ENCODE peak calls at places on chromosomes 4 and X, in four cellular contexts. One of them, this sample, is unnamed.

GRCh38 chr4:17961249-17961648 is 60.3 kb downstream of the LCORL start:
- DNase-seq in neuronal stem cell: no peak
- DNase-seq in IMR-90: no peak
- DNase-seq in H9: no peak
- DNase-seq in this sample: no peak

GRCh38 chr4:150126201-150126879 is 48.1 kb downstream of the DCLK2 start:
- DNase-seq in neuronal stem cell: no peak
- DNase-seq in IMR-90: peak; percentile 68
- DNase-seq in H9: no peak
- DNase-seq in this sample: no peak

GRCh38 chr4:12409507-12410190 is 981.0 kb upstream of the HS3ST1 start:
- DNase-seq in neuronal stem cell: no peak
- DNase-seq in IMR-90: no peak
- DNase-seq in H9: no peak
- DNase-seq in this sample: no peak

GRCh38 chr4:177308125-177308524 is 1.5 kb upstream of the NEIL3 start:
- DNase-seq in neuronal stem cell: no peak
- DNase-seq in IMR-90: peak; percentile 85
- DNase-seq in H9: no peak
- DNase-seq in this sample: no peak

GRCh38 chrX:97597954-97598353 is 714.2 kb downstream of the RPA4 start:
- DNase-seq in neuronal stem cell: no peak
- DNase-seq in IMR-90: no peak
- DNase-seq in H9: peak; percentile 38
- DNase-seq in this sample: peak; percentile 78

GRCh38 chr4:127609484-127609883 is 23.3 kb upstream of the INTU start:
- DNase-seq in neuronal stem cell: no peak
- DNase-seq in IMR-90: no peak
- DNase-seq in H9: no peak
- DNase-seq in this sample: no peak

GRCh38 chrX:15816453-15816838 is 26.2 kb downstream of the ZRSR2 start:
- DNase-seq in neuronal stem cell: no peak
- DNase-seq in IMR-90: peak; percentile 24
- DNase-seq in H9: no peak
- DNase-seq in this sample: peak; percentile 75

GRCh38 chr4:76002176-76002575 is 5.1 kb downstream of the CXCL9 start:
- DNase-seq in neuronal stem cell: no peak
- DNase-seq in IMR-90: peak; percentile 26
- DNase-seq in H9: no peak
- DNase-seq in this sample: no peak

GRCh38 chrX:9538544-9539045 is 73.7 kb downstream of the TBL1X start:
- DNase-seq in neuronal stem cell: no peak
- DNase-seq in IMR-90: no peak
- DNase-seq in H9: no peak
- DNase-seq in this sample: no peak

GRCh38 chr4:48699470-48699869 is 80.6 kb downstream of the FRYL start:
- DNase-seq in neuronal stem cell: no peak
- DNase-seq in IMR-90: no peak
- DNase-seq in H9: no peak
- DNase-seq in this sample: peak; percentile 54

GRCh38 chrX:97860206-97860605 is 976.5 kb downstream of the RPA4 start:
- DNase-seq in neuronal stem cell: peak; percentile 0
- DNase-seq in IMR-90: peak; percentile 73
- DNase-seq in H9: no peak
- DNase-seq in this sample: no peak

GRCh38 chrX:41781500-41781899 is 57.5 kb downstream of the GPR82 start:
- DNase-seq in neuronal stem cell: no peak
- DNase-seq in IMR-90: peak; percentile 56
- DNase-seq in H9: no peak
- DNase-seq in this sample: peak; percentile 42

GRCh38 chr4:17577660-17578481 is 873 bp downstream of the LAP3 start:
- DNase-seq in neuronal stem cell: no peak
- DNase-seq in IMR-90: peak; percentile 4
- DNase-seq in H9: no peak
- DNase-seq in this sample: peak; percentile 49

GRCh38 chr4:79650794-79651431 is 242.9 kb upstream of the GK2 start:
- DNase-seq in neuronal stem cell: no peak
- DNase-seq in IMR-90: peak; percentile 77
- DNase-seq in H9: no peak
- DNase-seq in this sample: peak; percentile 64

GRCh38 chr4:166535865-166536264 is 662.8 kb downstream of the TLL1 start:
- DNase-seq in neuronal stem cell: no peak
- DNase-seq in IMR-90: no peak
- DNase-seq in H9: no peak
- DNase-seq in this sample: peak; percentile 53

GRCh38 chr4:113958766-113959540 is 20.5 kb downstream of the ARSJ start:
- DNase-seq in neuronal stem cell: no peak
- DNase-seq in IMR-90: peak; percentile 97
- DNase-seq in H9: no peak
- DNase-seq in this sample: peak; percentile 45

GRCh38 chr4:113790478-113790877 is 28.9 kb upstream of the CAMK2D start:
- DNase-seq in neuronal stem cell: no peak
- DNase-seq in IMR-90: no peak
- DNase-seq in H9: no peak
- DNase-seq in this sample: no peak

GRCh38 chr4:150280081-150280950 is 202.1 kb downstream of the DCLK2 start:
- DNase-seq in neuronal stem cell: peak; percentile 14
- DNase-seq in IMR-90: peak; percentile 86
- DNase-seq in H9: no peak
- DNase-seq in this sample: peak; percentile 66

GRCh38 chr4:120809518-120809917 is 113.0 kb downstream of the PRDM5 start:
- DNase-seq in neuronal stem cell: no peak
- DNase-seq in IMR-90: no peak
- DNase-seq in H9: no peak
- DNase-seq in this sample: no peak

GRCh38 chrX:13876652-13877051 is 59.8 kb upstream of the GPM6B start:
- DNase-seq in neuronal stem cell: no peak
- DNase-seq in IMR-90: peak; percentile 78
- DNase-seq in H9: no peak
- DNase-seq in this sample: no peak

GRCh38 chrX:96770315-96770714 is 85.7 kb downstream of the DIAPH2 start:
- DNase-seq in neuronal stem cell: no peak
- DNase-seq in IMR-90: peak; percentile 18
- DNase-seq in H9: no peak
- DNase-seq in this sample: no peak

GRCh38 chrX:125291124-125291523 is 28.5 kb upstream of the TEX13C start:
- DNase-seq in neuronal stem cell: no peak
- DNase-seq in IMR-90: no peak
- DNase-seq in H9: no peak
- DNase-seq in this sample: no peak

GRCh38 chrX:34437586-34437985 is 219.5 kb downstream of the TMEM47 start:
- DNase-seq in neuronal stem cell: no peak
- DNase-seq in IMR-90: no peak
- DNase-seq in H9: no peak
- DNase-seq in this sample: no peak

GRCh38 chrX:93420635-93421034 is 252.7 kb downstream of the NAP1L3 start:
- DNase-seq in neuronal stem cell: no peak
- DNase-seq in IMR-90: no peak
- DNase-seq in H9: no peak
- DNase-seq in this sample: no peak

GRCh38 chr4:102598102-102598758 is 97.1 kb downstream of the NFKB1 start:
- DNase-seq in neuronal stem cell: no peak
- DNase-seq in IMR-90: peak; percentile 45
- DNase-seq in H9: no peak
- DNase-seq in this sample: no peak

GRCh38 chrX:154603438-154604430 is 15.3 kb downstream of the CTAG1B start:
- DNase-seq in neuronal stem cell: no peak
- DNase-seq in IMR-90: peak; percentile 57
- DNase-seq in H9: no peak
- DNase-seq in this sample: peak; percentile 53

GRCh38 chr4:40587826-40588225 is 41.8 kb downstream of the RBM47 start:
- DNase-seq in neuronal stem cell: no peak
- DNase-seq in IMR-90: peak; percentile 73
- DNase-seq in H9: no peak
- DNase-seq in this sample: no peak

GRCh38 chr4:38424171-38424871 is 239.7 kb upstream of the KLF3 start:
- DNase-seq in neuronal stem cell: peak; percentile 63
- DNase-seq in IMR-90: no peak
- DNase-seq in H9: peak; percentile 71
- DNase-seq in this sample: peak; percentile 55

GRCh38 chr4:122666527-122667245 is 45.8 kb upstream of the IL21 start:
- DNase-seq in neuronal stem cell: no peak
- DNase-seq in IMR-90: peak; percentile 97
- DNase-seq in H9: no peak
- DNase-seq in this sample: no peak

GRCh38 chrX:63657821-63658220 is 127.2 kb downstream of the ARHGEF9 start:
- DNase-seq in neuronal stem cell: no peak
- DNase-seq in IMR-90: peak; percentile 78
- DNase-seq in H9: no peak
- DNase-seq in this sample: peak; percentile 42

GRCh38 chr4:73067971-73068394 is 1.5 kb downstream of the COX18 start:
- DNase-seq in neuronal stem cell: no peak
- DNase-seq in IMR-90: peak; percentile 12
- DNase-seq in H9: no peak
- DNase-seq in this sample: no peak

GRCh38 chr4:73069338-73070071 is at the start of gene COX18:
- DNase-seq in neuronal stem cell: peak; percentile 96
- DNase-seq in IMR-90: peak; percentile 99
- DNase-seq in H9: peak; percentile 96
- DNase-seq in this sample: peak; percentile 98

GRCh38 chr4:73066928-73067327 is 2.6 kb downstream of the COX18 start:
- DNase-seq in neuronal stem cell: no peak
- DNase-seq in IMR-90: no peak
- DNase-seq in H9: no peak
- DNase-seq in this sample: no peak

GRCh38 chr4:73070072-73070385 is 513 bp upstream of the COX18 start:
- DNase-seq in neuronal stem cell: no peak
- DNase-seq in IMR-90: no peak
- DNase-seq in H9: no peak
- DNase-seq in this sample: no peak

GRCh38 chr4:73068496-73069337 is 799 bp downstream of the COX18 start:
- DNase-seq in neuronal stem cell: no peak
- DNase-seq in IMR-90: peak; percentile 32
- DNase-seq in H9: no peak
- DNase-seq in this sample: peak; percentile 66
- H3K23ac ChIP-seq in neuronal stem cell: peak overlapping the region; percentile 70
- H3K23ac ChIP-seq in IMR-90: peak overlapping the region; percentile 86
- H3K23ac ChIP-seq in H9: no peak overlapping the region
- H3K23ac ChIP-seq in this sample: peak overlapping the region; percentile 97

GRCh38 chr4:7832331-7832730 is 107.3 kb downstream of the AFAP1 start:
- DNase-seq in neuronal stem cell: no peak
- DNase-seq in IMR-90: no peak
- DNase-seq in H9: no peak
- DNase-seq in this sample: no peak

GRCh38 chr4:7831330-7831729 is 108.3 kb downstream of the AFAP1 start:
- DNase-seq in neuronal stem cell: no peak
- DNase-seq in IMR-90: peak; percentile 97
- DNase-seq in H9: no peak
- DNase-seq in this sample: no peak

GRCh38 chr4:7831858-7832257 is 107.8 kb downstream of the AFAP1 start:
- DNase-seq in neuronal stem cell: no peak
- DNase-seq in IMR-90: no peak
- DNase-seq in H9: no peak
- DNase-seq in this sample: no peak

GRCh38 chr4:7829687-7830580 is 109.7 kb downstream of the AFAP1 start:
- DNase-seq in neuronal stem cell: no peak
- DNase-seq in IMR-90: no peak
- DNase-seq in H9: no peak
- DNase-seq in this sample: no peak

GRCh38 chr4:7830747-7831146 is 108.9 kb downstream of the AFAP1 start:
- DNase-seq in neuronal stem cell: no peak
- DNase-seq in IMR-90: no peak
- DNase-seq in H9: no peak
- DNase-seq in this sample: no peak
- H3K9ac ChIP-seq in neuronal stem cell: no peak overlapping the region
- H3K9ac ChIP-seq in IMR-90: no peak overlapping the region
- H3K9ac ChIP-seq in H9: no peak overlapping the region
- H3K9ac ChIP-seq in this sample: no peak overlapping the region

GRCh38 chr4:6986781-6987565 is 56.2 kb upstream of the TADA2B start:
- DNase-seq in neuronal stem cell: peak; percentile 93
- DNase-seq in IMR-90: peak; percentile 90
- DNase-seq in H9: peak; percentile 95
- DNase-seq in this sample: peak; percentile 95
- H3K23ac ChIP-seq in neuronal stem cell: peak overlapping the region; percentile 92
- H3K23ac ChIP-seq in IMR-90: peak overlapping the region; percentile 91
- H3K23ac ChIP-seq in H9: no peak overlapping the region
- H3K23ac ChIP-seq in this sample: no peak overlapping the region

DNA sequence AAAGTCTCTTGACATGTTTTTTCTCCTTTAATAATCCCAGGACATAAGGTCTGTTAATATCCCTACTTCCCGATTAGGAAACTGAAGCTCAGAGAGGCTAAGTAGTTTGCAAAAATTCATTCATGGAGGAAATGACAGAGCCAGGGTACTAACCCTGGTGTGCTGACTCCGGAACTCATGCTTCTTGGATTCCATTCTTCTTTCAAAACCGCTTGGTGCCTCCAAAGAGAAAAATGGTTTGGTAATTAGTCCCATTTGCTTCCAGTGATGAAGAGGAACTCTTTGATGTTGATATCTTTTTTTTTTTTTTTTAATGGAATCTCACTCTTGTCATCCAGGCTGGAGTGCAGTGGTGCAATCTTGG is 146.9 kb downstream of the PALLD start:
- DNase-seq in neuronal stem cell: no peak
- DNase-seq in IMR-90: no peak
- DNase-seq in H9: no peak
- DNase-seq in this sample: no peak
- H3K9ac ChIP-seq in neuronal stem cell: no peak overlapping the region
- H3K9ac ChIP-seq in IMR-90: no peak overlapping the region
- H3K9ac ChIP-seq in H9: no peak overlapping the region
- H3K9ac ChIP-seq in this sample: no peak overlapping the region